ENCODE peak calls at places on chromosomes 5 and 9, in five cellular contexts. F is sigmoid colon, C is astrocyte, K is caudate nucleus, B is tibial nerve. M is an unnamed sample.

GRCh38 chr9:111429175-111429574 is 55.0 kb downstream of the ECPAS start:
- DNase-seq in F (no peak), C (peak; percentile 23), K (no peak), B (no peak), M (no peak)

GRCh38 chr5:141841781-141842180 is 36.4 kb downstream of the PCDH1 start:
- DNase-seq in F (no peak), C (no peak), K (no peak), B (no peak), M (no peak)

GRCh38 chr5:37837101-37838032 is 2.5 kb downstream of the GDNF start:
- DNase-seq in F (peak; percentile 91), C (peak; percentile 54), K (peak; percentile 75), B (peak; percentile 27), M (no peak)

GRCh38 chr5:132090107-132090506 is 16.5 kb downstream of the CSF2 start:
- DNase-seq in F (no peak), C (peak; percentile 92), K (no peak), B (no peak), M (no peak)

GRCh38 chr5:56375011-56375410 is 141.9 kb upstream of the ANKRD55 start:
- DNase-seq in F (no peak), C (no peak), K (no peak), B (no peak), M (no peak)

GRCh38 chr9:69181908-69182353 is 7.9 kb downstream of the TJP2 start:
- DNase-seq in F (no peak), C (no peak), K (peak; percentile 21), B (no peak), M (no peak)

GRCh38 chr9:135369401-135369800 is 110.2 kb upstream of the PPP1R26 start:
- DNase-seq in F (no peak), C (peak; percentile 3), K (no peak), B (no peak), M (no peak)

GRCh38 chr9:130536594-130537215 is 42.7 kb upstream of the FUBP3 start:
- DNase-seq in F (no peak), C (no peak), K (no peak), B (no peak), M (no peak)

GRCh38 chr9:90032296-90033029 is 427.7 kb downstream of the GADD45G start:
- DNase-seq in F (no peak), C (no peak), K (no peak), B (no peak), M (no peak)

GRCh38 chr9:9112001-9112725 is 1312.6 kb upstream of the DMAC1 start:
- DNase-seq in F (no peak), C (no peak), K (no peak), B (no peak), M (no peak)